ENCODE peak calls at places on chromosome 17, in six cellular contexts. M is mucosa of descending colon, O is WERI-Rb-1, F is PC-3, C is fibroblast of lung, P is lung. L is an unnamed sample. For H3K9me3, the result is how much of the 10 kb centered on the place peaks cover.

GRCh38 chr17:63919311-63919723 is 678 bp upstream of the GH1 start:
- DNase-seq in F (peak), O (peak), C (peak), M (peak), P (peak), L (peak)

GRCh38 chr17:74561580-74561979 is 5.7 kb downstream of the CD300H start:
- DNase-seq in P (no peak), M (no peak), F (no peak), C (no peak), O (no peak), L (no peak)

GRCh38 chr17:2337152-2337810 is at the start of gene SGSM2:
- DNase-seq in F (peak), P (peak), C (peak), M (peak), O (peak), L (peak)

GRCh38 chr17:79728908-79729471 is 1.8 kb upstream of the ENPP7 start:
- DNase-seq in P (no peak), O (no peak), M (no peak), C (no peak), F (no peak), L (no peak)

GRCh38 chr17:61345825-61346628 is 53.6 kb upstream of the TBX2 start:
- DNase-seq in O (no peak), P (no peak), M (no peak), C (no peak), F (no peak), L (no peak)

GRCh38 chr17:31596382-31597323 is 205.2 kb downstream of the RAB11FIP4 start:
- DNase-seq in M (peak), F (peak), C (peak), O (no peak), P (peak), L (peak)

GRCh38 chr17:50699410-50699809 is 8.3 kb downstream of the ANKRD40 start:
- DNase-seq in O (no peak), P (no peak), C (peak), M (no peak), F (peak), L (peak)

GRCh38 chr17:4297351-4297750 is 33.6 kb upstream of the ANKFY1 start:
- DNase-seq in P (no peak), M (no peak), C (peak), F (no peak), O (no peak), L (peak)

GRCh38 chr17:47277921-47278320 is 24.3 kb downstream of the ITGB3 start:
- DNase-seq in F (no peak), O (no peak), P (no peak), C (no peak), M (no peak), L (peak)

GRCh38 chr17:1078831-1079561 is 82.1 kb downstream of the TIMM22 start:
- DNase-seq in F (no peak), C (no peak), P (no peak), M (no peak), O (no peak), L (no peak)

GRCh38 chr17:64632193-64632592 is 29.9 kb downstream of the SMURF2 start:
- DNase-seq in F (no peak), P (no peak), M (no peak), O (no peak), C (no peak), L (no peak)

GRCh38 chr17:42895185-42895555 is 5.4 kb upstream of the G6PC1 start:
- DNase-seq in F (peak), M (peak), C (peak), O (no peak), P (peak), L (peak)

GRCh38 chr17:2060681-2061440 is 6.0 kb downstream of the HIC1 start:
- DNase-seq in P (no peak), C (peak), O (no peak), M (no peak), F (no peak), L (no peak)

GRCh38 chr17:57867126-57867525 is 17.3 kb upstream of the MRPS23 start:
- DNase-seq in O (no peak), P (no peak), M (no peak), F (no peak), C (no peak), L (no peak)

GRCh38 chr17:78697122-78697845 is 84.8 kb downstream of the CYTH1 start:
- DNase-seq in O (no peak), C (peak), P (no peak), M (no peak), F (peak), L (peak)

GRCh38 chr17:17712268-17712924 is 31.1 kb downstream of the RAI1 start:
- DNase-seq in O (no peak), C (peak), P (no peak), M (no peak), F (peak), L (peak)

GRCh38 chr17:66255527-66255971 is 26.3 kb upstream of the APOH start:
- DNase-seq in O (no peak), C (no peak), P (no peak), F (no peak), M (no peak), L (no peak)

GRCh38 chr17:30000755-30001257 is 59.4 kb downstream of the EFCAB5 start:
- DNase-seq in O (no peak), M (no peak), C (no peak), F (peak), P (no peak), L (peak)

GRCh38 chr17:55806745-55807466 is 56.1 kb downstream of the PCTP start:
- DNase-seq in C (no peak), F (no peak), P (no peak), M (no peak), O (no peak), L (no peak)

GRCh38 chr17:35065880-35066279 is 2.4 kb upstream of the RFFL start:
- DNase-seq in O (no peak), F (no peak), P (no peak), C (no peak), M (no peak), L (no peak)

GRCh38 chr17:47729486-47729885 is 3.5 kb upstream of the TBX21 start:
- DNase-seq in P (no peak), M (no peak), C (no peak), O (no peak), F (no peak), L (no peak)

GRCh38 chr17:80999224-81000088 is 7.8 kb downstream of the CHMP6 start:
- DNase-seq in F (no peak), O (peak), C (no peak), P (no peak), M (no peak), L (no peak)

GRCh38 chr17:8176998-8177731 is 985 bp upstream of the TMEM107 start:
- DNase-seq in C (no peak), M (no peak), O (peak), P (no peak), F (no peak), L (no peak)

GRCh38 chr17:68909066-68909465 is 46.1 kb downstream of the ABCA8 start:
- DNase-seq in C (peak), F (peak), O (no peak), M (peak), P (peak), L (peak)

GRCh38 chr17:81273698-81274470 is 21.2 kb downstream of the SLC38A10 start:
- DNase-seq in C (no peak), P (no peak), O (no peak), M (no peak), F (no peak), L (no peak)

DNA sequence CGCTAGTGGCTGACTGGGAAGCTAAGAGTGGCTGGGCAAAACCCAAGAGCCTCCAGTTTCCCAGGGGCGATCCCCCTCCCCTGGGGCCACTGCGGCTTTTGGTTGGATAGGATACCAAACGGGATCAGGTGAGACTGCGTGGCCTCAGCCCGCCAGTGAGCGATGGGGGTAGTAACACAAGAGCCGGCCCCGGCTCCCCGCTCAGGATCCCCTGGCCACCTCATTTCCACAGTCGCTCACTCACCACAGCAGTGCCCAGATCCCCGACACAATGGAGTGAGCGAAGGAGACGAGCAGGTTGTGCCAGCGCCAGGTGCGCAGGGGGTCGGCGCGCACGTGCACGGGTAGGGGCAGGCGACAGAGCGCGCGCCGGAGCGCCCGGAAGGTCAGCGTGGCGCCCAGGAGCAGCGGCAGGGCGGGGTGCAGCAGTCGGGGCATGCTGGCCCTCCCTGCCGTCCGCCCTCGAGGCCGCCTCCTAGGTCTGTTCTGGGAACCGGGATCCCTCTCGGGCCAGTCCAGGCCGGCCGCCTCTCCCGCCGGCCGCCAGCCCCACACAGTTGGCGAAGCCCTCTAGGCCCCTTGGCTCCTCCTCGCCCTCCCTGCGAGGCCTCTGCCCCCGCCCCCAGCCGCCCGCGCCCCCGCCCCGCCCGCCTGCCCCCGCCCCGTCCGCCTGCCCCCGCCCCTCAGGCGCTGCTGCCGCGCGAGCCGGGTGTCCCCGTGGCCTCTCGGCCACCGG is at the start of gene TLCD1:
- DNase-seq in F (peak), C (peak), P (peak), M (peak), O (peak), L (peak)
- H3K9me3 ChIP-seq in F (under half), C (under half), P (under half), M (under half), O (under half), L (under half)

GRCh38 chr17:71039391-71039790 is 870.1 kb downstream of the KCNJ2 start:
- DNase-seq in O (no peak), P (no peak), C (no peak), M (no peak), F (no peak), L (no peak)
- H3K9me3 ChIP-seq in O (under half), P (under half), C (under half), M (under half), F (under half), L (under half)

GRCh38 chr17:72826602-72827001 is 265.9 kb downstream of the SLC39A11 start:
- DNase-seq in M (no peak), F (peak), C (peak), P (no peak), O (no peak), L (peak)
- H3K9me3 ChIP-seq in M (under half), F (under half), C (under half), P (under half), O (under half), L (under half)

GRCh38 chr17:72622661-72623433 is 469.6 kb downstream of the SLC39A11 start:
- DNase-seq in C (peak), F (peak), M (no peak), P (no peak), O (no peak), L (no peak)
- H3K9me3 ChIP-seq in C (under half), F (under half), M (under half), P (under half), O (under half), L (under half)

DNA sequence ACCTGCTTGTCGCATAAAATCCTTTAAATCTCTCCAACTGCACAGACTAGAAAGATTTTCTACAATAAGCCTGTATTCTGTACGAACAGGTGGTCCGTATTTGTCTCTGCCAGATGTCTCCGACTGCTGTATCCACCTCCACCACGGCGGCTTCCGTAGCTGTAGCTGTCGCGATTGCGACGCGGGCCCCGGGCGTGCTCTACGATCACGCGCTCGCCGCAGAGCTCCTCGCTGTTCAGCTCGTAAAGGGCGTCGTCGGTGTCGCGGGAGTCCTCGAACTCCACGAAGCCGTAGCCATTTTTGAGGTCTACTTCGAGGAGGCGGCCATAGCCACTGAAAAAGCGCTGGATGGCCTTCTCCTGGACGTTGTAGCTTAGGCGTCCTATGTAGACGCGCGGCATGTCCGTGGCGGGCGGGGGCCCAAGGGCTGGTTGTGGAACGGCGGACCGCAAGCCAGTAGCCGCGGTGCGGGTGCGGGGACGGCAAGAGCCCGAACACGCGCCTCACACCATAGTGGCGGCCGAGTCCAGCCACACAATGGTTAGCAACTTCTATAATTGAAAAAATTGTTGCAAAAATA is 36.1 kb downstream of the ZNF624 start:
- DNase-seq in C (no peak), M (no peak), F (no peak), O (no peak), P (no peak), L (no peak)
- H3K9me3 ChIP-seq in C (under half), M (half or more), F (half or more), O (under half), P (under half), L (under half)

DNA sequence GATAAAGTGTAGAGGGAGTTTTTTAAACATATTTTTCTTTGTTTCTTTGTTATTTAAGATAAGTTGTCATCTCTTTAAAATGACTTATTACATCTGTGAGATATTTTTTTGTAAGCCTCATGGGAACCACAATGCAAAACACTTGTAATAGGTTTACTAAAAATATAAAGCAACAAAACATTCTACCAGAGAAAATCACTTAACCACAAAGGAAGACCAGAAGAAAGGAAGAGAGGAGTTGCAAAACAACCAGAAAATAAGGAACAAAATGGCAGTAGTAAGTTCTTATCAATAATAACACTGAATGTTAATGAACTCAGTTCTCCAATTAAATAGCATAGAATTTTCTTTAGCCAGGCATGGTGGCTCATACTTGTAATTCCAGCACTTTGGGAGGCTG is 22.9 kb downstream of the DHRS7B start:
- DNase-seq in P (no peak), O (no peak), C (no peak), M (no peak), F (no peak), L (no peak)
- H3K9me3 ChIP-seq in P (under half), O (under half), C (under half), M (under half), F (under half), L (under half)

DNA sequence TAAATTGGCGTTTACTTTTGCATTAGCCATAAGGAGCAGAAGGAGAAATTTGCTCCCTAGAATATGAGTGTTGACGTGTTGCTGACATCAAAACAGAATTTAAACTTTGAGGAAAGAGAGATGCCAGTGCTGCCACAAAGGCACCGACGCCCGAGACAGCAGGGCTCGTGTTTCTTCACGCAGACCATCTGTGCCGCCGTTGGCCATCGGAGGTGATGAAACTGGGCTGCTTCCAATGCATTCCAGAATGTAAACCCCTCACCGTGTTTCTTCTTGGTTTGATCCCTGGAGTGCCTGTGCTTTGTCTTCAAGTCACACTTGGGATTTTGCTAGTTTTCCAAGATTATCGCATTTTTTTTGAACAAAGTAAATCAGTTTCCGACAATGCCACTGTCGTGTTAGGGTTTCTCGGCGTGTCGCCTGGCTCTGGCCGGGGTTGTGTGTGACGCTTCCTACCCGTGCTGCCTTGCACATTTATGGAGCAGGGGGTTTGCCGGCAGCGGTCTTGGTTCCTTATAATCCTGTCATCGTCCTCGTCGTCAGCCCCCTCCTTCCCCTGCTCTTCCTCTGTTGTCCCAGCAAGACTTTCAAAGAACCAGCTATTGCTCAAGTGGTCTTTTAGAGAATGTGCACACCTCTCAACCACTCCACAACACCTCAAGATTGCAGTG is 103.9 kb downstream of the METRNL start:
- DNase-seq in F (no peak), O (peak), C (no peak), P (peak), M (no peak), L (no peak)
- H3K9me3 ChIP-seq in F (under half), O (under half), C (under half), P (under half), M (under half), L (under half)